ENCODE peak calls at places on chromosome 19, in four cellular contexts. R is psoas muscle, Q is A549, C is IMR-90. A is an unnamed sample.

GRCh38 chr19:8116437-8117293 is 32.7 kb downstream of the FBN3 start:
- ATAC-seq in R (no peak), Q (no peak), C (no peak), A (no peak)

GRCh38 chr19:51501594-51502263 is at the start of gene SIGLEC12:
- ATAC-seq in R (no peak), Q (no peak), C (no peak), A (peak; percentile 19)

GRCh38 chr19:41965127-41965526 is 6.0 kb upstream of the RABAC1 start:
- ATAC-seq in R (no peak), Q (no peak), C (no peak), A (no peak)

GRCh38 chr19:50252111-50252886 is 48.9 kb downstream of the MYH14 start:
- ATAC-seq in R (peak; percentile 48), Q (no peak), C (no peak), A (no peak)

GRCh38 chr19:17149393-17150135 is 65.6 kb upstream of the USE1 start:
- ATAC-seq in R (no peak), Q (no peak), C (no peak), A (no peak)

GRCh38 chr19:52227196-52227940 is 37.5 kb downstream of the PPP2R1A start:
- ATAC-seq in R (peak; percentile 17), Q (no peak), C (no peak), A (no peak)

GRCh38 chr19:1417681-1418493 is 10.5 kb downstream of the DAZAP1 start:
- ATAC-seq in R (no peak), Q (no peak), C (no peak), A (no peak)

GRCh38 chr19:11397089-11397610 is 13.0 kb upstream of the EPOR start:
- ATAC-seq in R (no peak), Q (no peak), C (no peak), A (no peak)

GRCh38 chr19:55000761-55001160 is 34.6 kb downstream of the NLRP2 start:
- ATAC-seq in R (no peak), Q (no peak), C (no peak), A (no peak)
- H3K4me1 ChIP-seq in R (no peaks in the 10 kb centered on the region), Q (no peaks in the 10 kb centered on the region), C (no peaks in the 10 kb centered on the region), A (no peaks in the 10 kb centered on the region)

DNA sequence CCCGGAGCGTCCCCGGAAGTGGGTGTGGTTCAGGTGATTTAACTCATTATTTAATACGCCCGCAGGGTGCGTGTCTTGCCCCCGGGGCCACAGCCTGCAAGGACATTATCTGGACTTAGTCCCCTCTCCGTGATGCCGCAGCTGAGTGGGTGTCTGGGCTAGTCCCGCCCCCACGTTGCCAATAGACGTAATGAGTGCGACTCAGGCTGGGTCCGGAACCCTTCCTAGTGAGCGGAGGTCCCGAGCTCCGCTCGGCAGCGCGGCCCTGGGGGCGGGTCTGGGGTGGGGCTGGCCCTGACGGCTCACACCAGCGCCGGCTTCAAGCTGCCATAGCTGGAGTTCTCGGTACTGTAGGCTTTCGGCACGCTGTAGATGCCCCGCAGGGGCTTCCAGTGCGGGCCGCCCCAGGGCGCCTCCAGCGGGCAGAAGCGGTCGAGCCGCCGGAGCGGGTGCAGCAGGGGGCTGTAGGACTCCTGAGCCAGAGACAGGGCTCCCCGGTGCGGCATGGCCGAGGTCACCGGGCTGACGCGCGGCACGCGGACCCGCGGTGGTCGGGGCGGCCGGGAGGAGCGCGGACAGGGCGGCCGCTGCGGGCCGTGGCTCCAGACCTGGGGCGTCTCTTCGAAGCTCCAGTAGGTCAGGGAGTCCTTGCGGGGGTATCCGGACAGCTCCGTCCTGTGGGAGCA is 918 bp upstream of the LHB start:
- ATAC-seq in R (peak; percentile 74), Q (peak; percentile 27), C (peak; percentile 84), A (peak; percentile 70)
- TF ChIP-seq CTCF in R (peak; percentile 50), Q (peak; percentile 33), C (peak; percentile 60), A (peak; percentile 57)

GRCh38 chr19:46741447-46741846 is 4.4 kb upstream of the FKRP start:
- ATAC-seq in R (no peak), Q (no peak), C (no peak), A (no peak)

GRCh38 chr19:46737275-46737654 is 8.6 kb upstream of the FKRP start:
- ATAC-seq in R (no peak), Q (no peak), C (no peak), A (no peak)

GRCh38 chr19:46736544-46737274 is 9.1 kb upstream of the FKRP start:
- ATAC-seq in R (no peak), Q (no peak), C (peak; percentile 22), A (no peak)

GRCh38 chr19:46739290-46739771 is 6.5 kb upstream of the FKRP start:
- ATAC-seq in R (peak; percentile 94), Q (no peak), C (no peak), A (peak; percentile 92)

DNA sequence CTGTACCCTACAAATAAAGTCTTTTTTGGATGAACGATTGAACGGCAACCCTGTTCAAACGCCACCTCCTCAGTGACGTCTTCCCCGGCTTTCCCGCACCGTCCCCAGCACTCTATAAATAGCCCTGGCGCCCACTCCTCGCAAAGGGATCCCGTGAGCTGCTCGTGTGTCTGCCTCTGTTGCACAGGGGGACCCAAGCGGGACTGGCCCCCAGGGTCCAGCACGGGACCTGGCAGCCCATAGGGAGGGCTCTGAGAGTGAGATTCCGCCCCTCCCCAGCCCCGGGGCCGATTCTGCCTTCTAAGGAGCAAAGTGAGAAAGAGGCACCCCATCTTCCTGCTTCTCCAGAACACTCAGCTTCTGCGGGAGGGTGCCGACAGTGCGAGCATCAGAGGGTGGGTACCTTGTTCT is 8.1 kb upstream of the FKRP start:
- ATAC-seq in R (no peak), Q (no peak), C (no peak), A (no peak)
- H3K4me3 ChIP-seq in R (no peak overlapping the region), Q (no peak overlapping the region), C (no peak overlapping the region), A (no peak overlapping the region)

GRCh38 chr19:10289836-10290438 is at the start of gene ICAM5:
- ATAC-seq in R (no peak), Q (peak; percentile 19), C (peak; percentile 10), A (no peak)

GRCh38 chr19:10286803-10287737 is at the start of gene ICAM4:
- ATAC-seq in R (peak; percentile 26), Q (no peak), C (no peak), A (no peak)

GRCh38 chr19:10289167-10289835 is 451 bp upstream of the ICAM5 start:
- ATAC-seq in R (peak; percentile 13), Q (peak; percentile 48), C (peak; percentile 33), A (no peak)

GRCh38 chr19:10290439-10290875 is 705 bp downstream of the ICAM5 start:
- ATAC-seq in R (no peak), Q (peak; percentile 6), C (no peak), A (no peak)

DNA sequence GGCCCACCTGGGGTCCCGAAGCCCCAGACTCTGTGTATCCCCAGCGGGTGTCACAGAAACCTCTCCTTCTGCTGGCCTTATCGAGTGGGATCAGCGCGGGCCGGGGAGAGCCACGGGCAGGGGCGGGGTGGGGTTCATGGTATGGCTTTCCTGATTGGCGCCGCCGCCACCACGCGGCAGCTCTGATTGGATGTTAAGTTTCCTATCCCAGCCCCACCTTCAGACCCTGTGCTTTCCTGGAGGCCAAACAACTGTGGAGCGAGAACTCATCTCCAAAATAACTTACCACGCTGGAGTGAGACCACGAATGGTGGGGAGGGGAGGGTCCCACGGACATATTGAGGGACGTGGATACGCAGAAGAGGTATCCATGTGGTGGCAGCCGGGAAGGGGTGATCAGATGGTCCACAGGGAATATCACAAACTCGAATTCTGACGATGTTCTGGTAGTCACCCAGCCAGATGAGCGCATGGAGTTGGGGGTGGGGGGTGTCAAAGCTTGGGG is 1.0 kb upstream of the ICAM5 start:
- ATAC-seq in R (no peak), Q (peak; percentile 62), C (peak; percentile 12), A (no peak)
- H3K4me1 ChIP-seq in R (peaks cover 43% of the 10 kb centered on the region), Q (peaks cover 16% of the 10 kb centered on the region), C (peaks cover 24% of the 10 kb centered on the region), A (no peaks in the 10 kb centered on the region)

GRCh38 chr19:38392707-38393308 is 4.3 kb downstream of the SPRED3 start:
- ATAC-seq in R (no peak), Q (peak; percentile 7), C (peak; percentile 3), A (no peak)
- TF ChIP-seq CTCF in R (no peak), Q (no peak), C (no peak), A (no peak)

GRCh38 chr19:45969676-45970075 is 4.0 kb downstream of the NOVA2 start:
- ATAC-seq in R (no peak), Q (no peak), C (no peak), A (no peak)

GRCh38 chr19:45972081-45972943 is 1.4 kb downstream of the NOVA2 start:
- ATAC-seq in R (peak; percentile 20), Q (peak; percentile 3), C (no peak), A (no peak)

GRCh38 chr19:45973564-45974338 is at the start of gene NOVA2:
- ATAC-seq in R (peak; percentile 77), Q (peak; percentile 70), C (peak; percentile 99), A (peak; percentile 82)

GRCh38 chr19:45972944-45973525 is 630 bp downstream of the NOVA2 start:
- ATAC-seq in R (no peak), Q (no peak), C (peak; percentile 7), A (no peak)

DNA sequence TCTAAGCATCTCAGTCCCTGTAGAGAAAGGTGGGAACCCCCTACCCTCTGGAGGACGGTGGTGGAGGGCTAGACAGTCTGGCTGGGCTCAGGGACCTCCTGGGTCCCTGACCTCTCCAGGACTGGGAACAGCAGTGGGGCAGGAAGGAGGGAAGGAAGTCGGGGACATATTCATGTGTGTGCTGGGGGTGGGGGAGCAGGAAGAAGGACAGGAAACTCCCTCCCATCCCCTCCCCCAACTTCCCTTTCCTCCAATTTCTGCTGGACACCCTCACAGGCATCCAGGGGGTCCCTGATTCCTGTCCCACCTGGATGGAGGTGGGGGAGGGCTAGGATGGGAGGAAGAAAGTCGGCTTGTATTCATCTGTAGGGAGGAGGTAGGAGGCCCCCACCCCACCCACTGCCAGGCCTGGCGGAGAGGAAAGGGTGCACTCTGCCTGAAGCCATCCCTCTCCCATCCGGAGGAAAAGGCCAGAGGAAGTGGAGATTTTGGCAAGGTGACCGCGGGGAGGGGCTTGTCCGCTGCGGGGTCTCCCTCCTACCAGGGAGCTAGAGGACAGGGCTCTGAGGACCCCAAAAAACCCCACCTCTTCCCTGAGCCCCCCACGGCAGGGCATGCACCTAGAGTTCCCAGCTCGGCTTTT is 2.3 kb downstream of the NOVA2 start:
- ATAC-seq in R (peak; percentile 22), Q (no peak), C (no peak), A (no peak)
- H3K4me3 ChIP-seq in R (peak overlapping the region; percentile 52), Q (no peak overlapping the region), C (no peak overlapping the region), A (no peak overlapping the region)

GRCh38 chr19:33394723-33395560 is 21.4 kb downstream of the CEBPG start:
- ATAC-seq in R (no peak), Q (no peak), C (no peak), A (no peak)

GRCh38 chr19:33394006-33394722 is 20.7 kb downstream of the CEBPG start:
- ATAC-seq in R (peak; percentile 65), Q (peak; percentile 5), C (peak; percentile 70), A (peak; percentile 63)

GRCh38 chr19:33391631-33392249 is 18.2 kb downstream of the CEBPG start:
- ATAC-seq in R (no peak), Q (no peak), C (no peak), A (no peak)

GRCh38 chr19:33392341-33393285 is 19.1 kb downstream of the CEBPG start:
- ATAC-seq in R (no peak), Q (no peak), C (no peak), A (no peak)

GRCh38 chr19:33393286-33394005 is 19.9 kb downstream of the CEBPG start:
- ATAC-seq in R (no peak), Q (no peak), C (no peak), A (no peak)
- H3K4me1 ChIP-seq in R (peaks cover 66% of the 10 kb centered on the region), Q (peaks cover 30% of the 10 kb centered on the region), C (peaks cover 28% of the 10 kb centered on the region), A (peaks cover 94% of the 10 kb centered on the region)

A was measured in gastroesophageal sphincter.